ENCODE peak calls at places on chromosome 13, in nine cellular contexts. Y is activated gamma-delta T cell treated with Interleukin-2 at 50 U/mL for 16 hours; Q is cortex of kidney; L is activated CD4-positive, alpha-beta T cell treated with anti-CD3 and anti-CD28 coated beads, Interleukin-2, amount 50 U/mL, for 48 hours; K is hypothalamus; I is iPS DF 19.7; O is erythroblast; V is RPMI7951; W is astrocyte. S is an unnamed sample.

GRCh38 chr13:86185636-86186035 is 386.4 kb upstream of the SLITRK6 start:
- DNase-seq in Y (no peak), Q (no peak), L (no peak), K (no peak), I (no peak), O (no peak), V (no peak), W (no peak), S (no peak)

GRCh38 chr13:39405107-39405506 is 197.9 kb downstream of the LHFPL6 start:
- DNase-seq in Y (no peak), Q (no peak), L (no peak), K (no peak), I (no peak), O (no peak), V (no peak), W (no peak), S (no peak)

GRCh38 chr13:34391071-34391470 is 551.0 kb upstream of the NBEA start:
- DNase-seq in Y (no peak), Q (no peak), L (no peak), K (no peak), I (no peak), O (no peak), V (peak), W (peak), S (no peak)

GRCh38 chr13:23751195-23751594 is 138.0 kb downstream of the MIPEP start:
- DNase-seq in Y (no peak), Q (no peak), L (no peak), K (no peak), I (no peak), O (no peak), V (peak), W (peak), S (no peak)

GRCh38 chr13:49679244-49679643 is 12.0 kb downstream of the EBPL start:
- DNase-seq in Y (no peak), Q (no peak), L (no peak), K (no peak), I (no peak), O (peak), V (no peak), W (no peak), S (no peak)

GRCh38 chr13:73722120-73722519 is 412.1 kb downstream of the KLF12 start:
- DNase-seq in Y (no peak), Q (no peak), L (no peak), K (no peak), I (peak), O (no peak), V (peak), W (peak), S (peak)

GRCh38 chr13:33554919-33555791 is 262.8 kb upstream of the RFC3 start:
- DNase-seq in Y (no peak), Q (no peak), L (no peak), K (no peak), I (no peak), O (no peak), V (no peak), W (no peak), S (no peak)

GRCh38 chr13:78806457-78806856 is 147.5 kb upstream of the OBI1 start:
- DNase-seq in Y (no peak), Q (no peak), L (no peak), K (no peak), I (no peak), O (peak), V (no peak), W (no peak), S (no peak)

GRCh38 chr13:46747031-46747820 is 49.7 kb downstream of the ESD start:
- DNase-seq in Y (no peak), Q (no peak), L (no peak), K (no peak), I (no peak), O (no peak), V (no peak), W (no peak), S (no peak)

GRCh38 chr13:59673301-59673700 is 490.4 kb downstream of the DIAPH3 start:
- DNase-seq in Y (no peak), Q (no peak), L (no peak), K (no peak), I (no peak), O (no peak), V (no peak), W (peak), S (no peak)

GRCh38 chr13:111904701-111905608 is 162.0 kb upstream of the SOX1 start:
- DNase-seq in Y (no peak), Q (no peak), L (no peak), K (no peak), I (no peak), O (peak), V (no peak), W (no peak), S (no peak)

GRCh38 chr13:46097015-46097414 is 7.8 kb downstream of the CPB2 start:
- DNase-seq in Y (no peak), Q (no peak), L (no peak), K (no peak), I (no peak), O (no peak), V (no peak), W (no peak), S (no peak)

GRCh38 chr13:21850013-21851006 is 179.4 kb downstream of the FGF9 start:
- DNase-seq in Y (no peak), Q (no peak), L (no peak), K (no peak), I (no peak), O (no peak), V (no peak), W (no peak), S (no peak)

GRCh38 chr13:106568225-106569003 is 477 bp upstream of the ARGLU1 start:
- DNase-seq in Y (no peak), Q (no peak), L (no peak), K (no peak), I (no peak), O (no peak), V (no peak), W (no peak), S (no peak)

GRCh38 chr13:75226755-75227435 is 255.1 kb downstream of the TBC1D4 start:
- DNase-seq in Y (no peak), Q (no peak), L (no peak), K (no peak), I (no peak), O (no peak), V (peak), W (peak), S (peak)

GRCh38 chr13:43293008-43293407 is 269.6 kb downstream of the DNAJC15 start:
- DNase-seq in Y (no peak), Q (no peak), L (no peak), K (no peak), I (no peak), O (no peak), V (no peak), W (no peak), S (peak)

GRCh38 chr13:27296496-27296895 is 25.9 kb downstream of the RASL11A start:
- DNase-seq in Y (no peak), Q (no peak), L (no peak), K (no peak), I (no peak), O (no peak), V (no peak), W (no peak), S (no peak)

GRCh38 chr13:22915442-22916082 is 265.2 kb upstream of the SGCG start:
- DNase-seq in Y (no peak), Q (no peak), L (no peak), K (peak), I (peak), O (no peak), V (peak), W (peak), S (no peak)

GRCh38 chr13:50509771-50510441 is 333.6 kb downstream of the DLEU7 start:
- DNase-seq in Y (no peak), Q (no peak), L (no peak), K (no peak), I (no peak), O (no peak), V (peak), W (peak), S (no peak)

GRCh38 chr13:20848203-20848602 is 54.3 kb downstream of the XPO4 start:
- DNase-seq in Y (no peak), Q (no peak), L (no peak), K (no peak), I (no peak), O (no peak), V (no peak), W (no peak), S (no peak)

GRCh38 chr13:93248627-93249047 is 22.0 kb downstream of the GPC6 start:
- DNase-seq in Y (no peak), Q (no peak), L (no peak), K (no peak), I (no peak), O (no peak), V (peak), W (peak), S (peak)

GRCh38 chr13:27835799-27836198 is 43.5 kb downstream of the GSX1 start:
- DNase-seq in Y (no peak), Q (no peak), L (no peak), K (no peak), I (no peak), O (no peak), V (no peak), W (no peak), S (no peak)

GRCh38 chr13:34833562-34834182 is 108.4 kb upstream of the NBEA start:
- DNase-seq in Y (no peak), Q (no peak), L (no peak), K (no peak), I (peak), O (no peak), V (peak), W (peak), S (no peak)

GRCh38 chr13:21240586-21240985 is 64.1 kb downstream of the MRPL57 start:
- DNase-seq in Y (no peak), Q (no peak), L (no peak), K (no peak), I (no peak), O (no peak), V (peak), W (peak), S (peak)

GRCh38 chr13:75904012-75904411 is 267.9 kb downstream of the LMO7 start:
- DNase-seq in Y (no peak), Q (no peak), L (no peak), K (no peak), I (no peak), O (no peak), V (no peak), W (no peak), S (no peak)

GRCh38 chr13:113448885-113449692 is 4.2 kb downstream of the ADPRHL1 start:
- DNase-seq in Y (no peak), Q (no peak), L (peak), K (no peak), I (no peak), O (peak), V (no peak), W (no peak), S (peak)

GRCh38 chr13:114142640-114143490 is 10.4 kb upstream of the RASA3 start:
- DNase-seq in Y (peak), Q (no peak), L (peak), K (no peak), I (no peak), O (peak), V (no peak), W (no peak), S (no peak)

GRCh38 chr13:113929628-113930615 is 44.0 kb downstream of the C13orf46 start:
- DNase-seq in Y (no peak), Q (no peak), L (no peak), K (no peak), I (no peak), O (no peak), V (no peak), W (no peak), S (no peak)

GRCh38 chr13:37995052-37995451 is 125.5 kb upstream of the TRPC4 start:
- DNase-seq in Y (no peak), Q (no peak), L (no peak), K (no peak), I (no peak), O (no peak), V (peak), W (peak), S (peak)

GRCh38 chr13:94233401-94233800 is 246.1 kb downstream of the DCT start:
- DNase-seq in Y (no peak), Q (no peak), L (no peak), K (no peak), I (no peak), O (no peak), V (peak), W (peak), S (peak)

GRCh38 chr13:34216251-34216650 is 398.3 kb downstream of the RFC3 start:
- DNase-seq in Y (no peak), Q (no peak), L (no peak), K (no peak), I (no peak), O (no peak), V (no peak), W (no peak), S (no peak)

GRCh38 chr13:37618554-37618953 is 20.0 kb upstream of the POSTN start:
- DNase-seq in Y (no peak), Q (no peak), L (no peak), K (no peak), I (no peak), O (no peak), V (peak), W (peak), S (peak)

GRCh38 chr13:99206873-99207272 is 6.2 kb downstream of the UBAC2 start:
- DNase-seq in Y (no peak), Q (no peak), L (peak), K (no peak), I (no peak), O (no peak), V (no peak), W (no peak), S (no peak)

GRCh38 chr13:97221046-97221445 is 1.1 kb upstream of the MBNL2 start:
- DNase-seq in Y (no peak), Q (no peak), L (no peak), K (no peak), I (no peak), O (no peak), V (no peak), W (no peak), S (no peak)

S was measured in HCEC 1CT.